ENCODE peak calls at places on chromosomes 4 and X, in eight cellular contexts. One of them, this sample, is unnamed.

GRCh38 chr4:31411606-31412005 is 691.4 kb downstream of the PCDH7 start:
- DNase-seq in OCI-LY7: no peak
- DNase-seq in sigmoid colon: no peak
- DNase-seq in tibial artery: no peak
- DNase-seq in SK-N-SH: no peak
- DNase-seq in A549: peak; percentile 10
- DNase-seq in CD8-positive, alpha-beta memory T cell: no peak
- DNase-seq in right atrium auricular region: no peak
- DNase-seq in this sample: no peak

GRCh38 chrX:28177202-28177601 is 196.0 kb upstream of the DCAF8L1 start:
- DNase-seq in OCI-LY7: peak; percentile 0
- DNase-seq in A549: peak; percentile 2
- DNase-seq in SK-N-SH: peak; percentile 21
- DNase-seq in tibial artery: no peak
- DNase-seq in sigmoid colon: no peak
- DNase-seq in CD8-positive, alpha-beta memory T cell: no peak
- DNase-seq in right atrium auricular region: no peak
- DNase-seq in this sample: no peak

GRCh38 chr4:184473515-184474260 is 662 bp downstream of the IRF2 start:
- DNase-seq in SK-N-SH: peak; percentile 71
- DNase-seq in A549: peak; percentile 21
- DNase-seq in sigmoid colon: no peak
- DNase-seq in tibial artery: no peak
- DNase-seq in right atrium auricular region: no peak
- DNase-seq in CD8-positive, alpha-beta memory T cell: peak; percentile 30
- DNase-seq in OCI-LY7: peak; percentile 71
- DNase-seq in this sample: no peak

GRCh38 chr4:55172694-55173287 is 47.4 kb upstream of the KDR start:
- DNase-seq in A549: no peak
- DNase-seq in sigmoid colon: no peak
- DNase-seq in tibial artery: no peak
- DNase-seq in OCI-LY7: no peak
- DNase-seq in right atrium auricular region: no peak
- DNase-seq in CD8-positive, alpha-beta memory T cell: no peak
- DNase-seq in SK-N-SH: no peak
- DNase-seq in this sample: no peak

GRCh38 chrX:47620303-47620685 is 637 bp upstream of the SYN1 start:
- DNase-seq in right atrium auricular region: no peak
- DNase-seq in sigmoid colon: no peak
- DNase-seq in CD8-positive, alpha-beta memory T cell: no peak
- DNase-seq in A549: no peak
- DNase-seq in tibial artery: no peak
- DNase-seq in OCI-LY7: no peak
- DNase-seq in SK-N-SH: no peak
- DNase-seq in this sample: no peak

GRCh38 chr4:168241953-168242352 is 76.6 kb downstream of the DDX60 start:
- DNase-seq in sigmoid colon: no peak
- DNase-seq in right atrium auricular region: no peak
- DNase-seq in tibial artery: no peak
- DNase-seq in SK-N-SH: no peak
- DNase-seq in A549: peak; percentile 3
- DNase-seq in CD8-positive, alpha-beta memory T cell: no peak
- DNase-seq in OCI-LY7: no peak
- DNase-seq in this sample: no peak

GRCh38 chr4:125789018-125789417 is 474.3 kb downstream of the FAT4 start:
- DNase-seq in tibial artery: no peak
- DNase-seq in sigmoid colon: no peak
- DNase-seq in A549: no peak
- DNase-seq in OCI-LY7: no peak
- DNase-seq in SK-N-SH: no peak
- DNase-seq in right atrium auricular region: no peak
- DNase-seq in CD8-positive, alpha-beta memory T cell: no peak
- DNase-seq in this sample: no peak

GRCh38 chr4:26474551-26474950 is 15.7 kb downstream of the CCKAR start:
- DNase-seq in A549: no peak
- DNase-seq in right atrium auricular region: no peak
- DNase-seq in CD8-positive, alpha-beta memory T cell: no peak
- DNase-seq in SK-N-SH: no peak
- DNase-seq in sigmoid colon: no peak
- DNase-seq in OCI-LY7: no peak
- DNase-seq in tibial artery: no peak
- DNase-seq in this sample: no peak

GRCh38 chr4:109472343-109472761 is 38.7 kb downstream of the SEC24B start:
- DNase-seq in CD8-positive, alpha-beta memory T cell: no peak
- DNase-seq in SK-N-SH: no peak
- DNase-seq in right atrium auricular region: no peak
- DNase-seq in tibial artery: no peak
- DNase-seq in sigmoid colon: no peak
- DNase-seq in A549: peak; percentile 7
- DNase-seq in OCI-LY7: no peak
- DNase-seq in this sample: no peak

GRCh38 chrX:140274761-140275525 is 229.9 kb downstream of the SOX3 start:
- DNase-seq in tibial artery: no peak
- DNase-seq in sigmoid colon: no peak
- DNase-seq in right atrium auricular region: no peak
- DNase-seq in SK-N-SH: no peak
- DNase-seq in OCI-LY7: no peak
- DNase-seq in A549: no peak
- DNase-seq in CD8-positive, alpha-beta memory T cell: no peak
- DNase-seq in this sample: peak; percentile 13

GRCh38 chr4:153782567-153782966 is 6.3 kb downstream of the SFRP2 start:
- DNase-seq in tibial artery: no peak
- DNase-seq in right atrium auricular region: no peak
- DNase-seq in SK-N-SH: no peak
- DNase-seq in A549: no peak
- DNase-seq in sigmoid colon: no peak
- DNase-seq in OCI-LY7: no peak
- DNase-seq in CD8-positive, alpha-beta memory T cell: no peak
- DNase-seq in this sample: no peak

GRCh38 chr4:34323549-34324325 is 1920.6 kb downstream of the ARAP2 start:
- DNase-seq in CD8-positive, alpha-beta memory T cell: no peak
- DNase-seq in A549: peak; percentile 2
- DNase-seq in SK-N-SH: no peak
- DNase-seq in OCI-LY7: no peak
- DNase-seq in tibial artery: no peak
- DNase-seq in right atrium auricular region: no peak
- DNase-seq in sigmoid colon: no peak
- DNase-seq in this sample: no peak

GRCh38 chr4:142883433-142883832 is 37.3 kb upstream of the INPP4B start:
- DNase-seq in CD8-positive, alpha-beta memory T cell: no peak
- DNase-seq in tibial artery: no peak
- DNase-seq in sigmoid colon: no peak
- DNase-seq in A549: peak; percentile 5
- DNase-seq in SK-N-SH: no peak
- DNase-seq in OCI-LY7: peak; percentile 5
- DNase-seq in right atrium auricular region: no peak
- DNase-seq in this sample: no peak

GRCh38 chr4:164068392-164068791 is 573.9 kb downstream of the TMA16 start:
- DNase-seq in tibial artery: peak; percentile 51
- DNase-seq in A549: no peak
- DNase-seq in CD8-positive, alpha-beta memory T cell: no peak
- DNase-seq in OCI-LY7: no peak
- DNase-seq in SK-N-SH: no peak
- DNase-seq in right atrium auricular region: no peak
- DNase-seq in sigmoid colon: no peak
- DNase-seq in this sample: no peak

GRCh38 chr4:77713884-77714283 is 105.3 kb downstream of the CNOT6L start:
- DNase-seq in right atrium auricular region: no peak
- DNase-seq in tibial artery: no peak
- DNase-seq in CD8-positive, alpha-beta memory T cell: no peak
- DNase-seq in A549: no peak
- DNase-seq in sigmoid colon: no peak
- DNase-seq in SK-N-SH: no peak
- DNase-seq in OCI-LY7: no peak
- DNase-seq in this sample: no peak

GRCh38 chr4:177190995-177191568 is 118.6 kb upstream of the NEIL3 start:
- DNase-seq in CD8-positive, alpha-beta memory T cell: no peak
- DNase-seq in SK-N-SH: no peak
- DNase-seq in OCI-LY7: no peak
- DNase-seq in right atrium auricular region: no peak
- DNase-seq in A549: peak; percentile 9
- DNase-seq in tibial artery: no peak
- DNase-seq in sigmoid colon: no peak
- DNase-seq in this sample: no peak

GRCh38 chr4:20612313-20612712 is 87.9 kb upstream of the PACRGL start:
- DNase-seq in SK-N-SH: no peak
- DNase-seq in sigmoid colon: no peak
- DNase-seq in CD8-positive, alpha-beta memory T cell: no peak
- DNase-seq in A549: no peak
- DNase-seq in right atrium auricular region: no peak
- DNase-seq in tibial artery: no peak
- DNase-seq in OCI-LY7: no peak
- DNase-seq in this sample: no peak

GRCh38 chrX:102950908-102951866 is 14.1 kb downstream of the RAB40AL start:
- DNase-seq in right atrium auricular region: no peak
- DNase-seq in A549: peak; percentile 48
- DNase-seq in SK-N-SH: peak; percentile 64
- DNase-seq in tibial artery: no peak
- DNase-seq in CD8-positive, alpha-beta memory T cell: peak; percentile 23
- DNase-seq in sigmoid colon: no peak
- DNase-seq in OCI-LY7: peak; percentile 16
- DNase-seq in this sample: no peak

GRCh38 chr4:54473077-54473545 is 184.6 kb upstream of the KIT start:
- DNase-seq in tibial artery: no peak
- DNase-seq in OCI-LY7: no peak
- DNase-seq in sigmoid colon: no peak
- DNase-seq in CD8-positive, alpha-beta memory T cell: no peak
- DNase-seq in A549: peak; percentile 62
- DNase-seq in right atrium auricular region: no peak
- DNase-seq in SK-N-SH: no peak
- DNase-seq in this sample: no peak

GRCh38 chr4:13944095-13944501 is 316.6 kb upstream of the BOD1L1 start:
- DNase-seq in A549: no peak
- DNase-seq in right atrium auricular region: no peak
- DNase-seq in tibial artery: no peak
- DNase-seq in CD8-positive, alpha-beta memory T cell: no peak
- DNase-seq in SK-N-SH: no peak
- DNase-seq in sigmoid colon: no peak
- DNase-seq in OCI-LY7: no peak
- DNase-seq in this sample: no peak

GRCh38 chrX:69429339-69430014 is 74.6 kb upstream of the NALF2 start:
- DNase-seq in CD8-positive, alpha-beta memory T cell: no peak
- DNase-seq in OCI-LY7: no peak
- DNase-seq in tibial artery: no peak
- DNase-seq in A549: no peak
- DNase-seq in sigmoid colon: no peak
- DNase-seq in right atrium auricular region: no peak
- DNase-seq in SK-N-SH: no peak
- DNase-seq in this sample: no peak

GRCh38 chr4:130025701-130026100 is 929.7 kb downstream of the C4orf33 start:
- DNase-seq in OCI-LY7: no peak
- DNase-seq in SK-N-SH: no peak
- DNase-seq in tibial artery: no peak
- DNase-seq in right atrium auricular region: no peak
- DNase-seq in CD8-positive, alpha-beta memory T cell: no peak
- DNase-seq in sigmoid colon: no peak
- DNase-seq in A549: no peak
- DNase-seq in this sample: no peak
- H3K4me1 ChIP-seq in OCI-LY7: peaks cover 41% of the 10 kb centered on the region
- H3K4me1 ChIP-seq in SK-N-SH: no peaks in the 10 kb centered on the region
- H3K4me1 ChIP-seq in tibial artery: no peaks in the 10 kb centered on the region
- H3K4me1 ChIP-seq in right atrium auricular region: no peaks in the 10 kb centered on the region
- H3K4me1 ChIP-seq in CD8-positive, alpha-beta memory T cell: no peaks in the 10 kb centered on the region
- H3K4me1 ChIP-seq in sigmoid colon: no peaks in the 10 kb centered on the region
- H3K4me1 ChIP-seq in A549: no peaks in the 10 kb centered on the region
- H3K4me1 ChIP-seq in this sample: peaks cover 2% of the 10 kb centered on the region

DNA sequence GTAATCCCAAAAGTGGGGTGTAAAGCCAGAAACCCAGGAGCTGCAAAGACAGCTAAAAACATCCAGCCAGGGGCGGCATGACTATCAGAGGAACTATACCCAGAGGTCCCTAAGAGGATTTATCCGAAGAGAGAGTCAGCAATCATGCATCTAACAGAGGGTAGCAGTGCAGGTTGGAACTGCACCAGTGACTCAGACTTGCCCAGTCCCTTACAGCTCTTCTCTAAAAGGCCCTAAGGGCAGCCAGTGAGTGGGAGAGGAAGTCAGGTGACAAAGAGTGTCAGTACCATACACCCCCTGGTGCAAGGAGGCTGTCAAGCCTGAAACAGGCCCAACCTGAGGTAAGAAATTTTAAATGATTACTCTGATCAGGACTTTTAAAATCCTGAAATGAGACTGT is 88.1 kb downstream of the CAMK2D start:
- DNase-seq in A549: no peak
- DNase-seq in SK-N-SH: no peak
- DNase-seq in sigmoid colon: no peak
- DNase-seq in OCI-LY7: peak; percentile 50
- DNase-seq in tibial artery: no peak
- DNase-seq in right atrium auricular region: no peak
- DNase-seq in CD8-positive, alpha-beta memory T cell: no peak
- DNase-seq in this sample: no peak
- H3K4me1 ChIP-seq in A549: peaks cover 44% of the 10 kb centered on the region
- H3K4me1 ChIP-seq in SK-N-SH: peaks cover 6% of the 10 kb centered on the region
- H3K4me1 ChIP-seq in sigmoid colon: peaks cover 31% of the 10 kb centered on the region
- H3K4me1 ChIP-seq in OCI-LY7: peaks cover 55% of the 10 kb centered on the region
- H3K4me1 ChIP-seq in tibial artery: peaks cover 77% of the 10 kb centered on the region
- H3K4me1 ChIP-seq in right atrium auricular region: peaks cover 41% of the 10 kb centered on the region
- H3K4me1 ChIP-seq in CD8-positive, alpha-beta memory T cell: peaks cover 28% of the 10 kb centered on the region
- H3K4me1 ChIP-seq in this sample: no peaks in the 10 kb centered on the region

GRCh38 chr4:3244747-3245146 is 4.2 kb upstream of the MSANTD1 start:
- DNase-seq in A549: no peak
- DNase-seq in right atrium auricular region: no peak
- DNase-seq in tibial artery: no peak
- DNase-seq in sigmoid colon: no peak
- DNase-seq in OCI-LY7: no peak
- DNase-seq in CD8-positive, alpha-beta memory T cell: no peak
- DNase-seq in SK-N-SH: no peak
- DNase-seq in this sample: no peak
- H3K4me1 ChIP-seq in A549: no peaks in the 10 kb centered on the region
- H3K4me1 ChIP-seq in right atrium auricular region: no peaks in the 10 kb centered on the region
- H3K4me1 ChIP-seq in tibial artery: no peaks in the 10 kb centered on the region
- H3K4me1 ChIP-seq in sigmoid colon: peaks cover 29% of the 10 kb centered on the region
- H3K4me1 ChIP-seq in OCI-LY7: no peaks in the 10 kb centered on the region
- H3K4me1 ChIP-seq in CD8-positive, alpha-beta memory T cell: peaks cover 7% of the 10 kb centered on the region
- H3K4me1 ChIP-seq in SK-N-SH: peaks cover 26% of the 10 kb centered on the region
- H3K4me1 ChIP-seq in this sample: peaks cover 6% of the 10 kb centered on the region

DNA sequence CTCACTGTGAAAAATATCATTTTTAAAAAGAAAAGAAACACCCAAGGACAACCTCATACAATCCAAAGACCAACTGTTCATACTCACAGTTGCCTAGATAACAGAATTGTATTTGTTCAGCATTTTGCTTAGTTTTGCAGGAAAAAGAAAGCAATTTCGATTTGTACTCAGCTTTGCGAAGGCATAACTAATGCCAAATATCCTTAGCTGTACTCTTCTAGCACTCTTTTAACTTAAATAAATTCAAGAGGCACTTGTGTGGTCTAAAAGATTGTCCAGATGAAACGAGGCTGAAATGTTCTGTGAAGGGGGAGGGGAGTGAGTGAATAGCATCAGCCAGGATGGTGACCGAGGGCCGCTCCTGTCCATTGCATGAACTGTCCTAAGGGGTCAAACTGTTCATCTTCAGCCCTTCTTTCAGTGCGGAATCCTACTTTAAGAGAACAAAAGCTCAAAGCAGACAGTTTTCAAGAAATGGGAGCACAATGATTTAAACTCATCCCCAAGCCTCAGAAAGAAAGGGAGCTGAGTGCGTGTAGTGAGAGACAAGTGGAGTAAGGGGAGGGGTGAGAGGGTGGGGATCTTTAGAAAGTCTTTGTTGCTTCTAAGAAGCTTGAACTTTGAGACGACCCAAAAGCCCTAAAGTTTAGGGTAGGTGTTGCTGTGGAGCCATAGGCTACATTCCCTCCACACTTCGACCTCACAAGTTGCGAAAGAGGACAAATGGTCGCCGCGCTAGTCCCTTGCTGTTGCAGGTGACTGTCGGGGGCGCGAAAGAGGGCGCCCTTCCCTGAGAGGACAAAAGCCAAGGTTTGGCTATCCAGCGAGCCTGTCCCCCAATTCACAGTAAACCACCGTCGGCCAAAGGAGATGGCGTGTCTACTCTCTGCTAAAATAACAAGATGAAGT is 4.0 kb upstream of the NEUROG2 start:
- DNase-seq in A549: no peak
- DNase-seq in sigmoid colon: no peak
- DNase-seq in SK-N-SH: peak; percentile 35
- DNase-seq in tibial artery: no peak
- DNase-seq in CD8-positive, alpha-beta memory T cell: no peak
- DNase-seq in OCI-LY7: no peak
- DNase-seq in right atrium auricular region: no peak
- DNase-seq in this sample: no peak
- H3K4me1 ChIP-seq in A549: peaks cover 14% of the 10 kb centered on the region
- H3K4me1 ChIP-seq in sigmoid colon: peaks cover 51% of the 10 kb centered on the region
- H3K4me1 ChIP-seq in SK-N-SH: peaks cover 26% of the 10 kb centered on the region
- H3K4me1 ChIP-seq in tibial artery: peaks cover 46% of the 10 kb centered on the region
- H3K4me1 ChIP-seq in CD8-positive, alpha-beta memory T cell: peaks cover 33% of the 10 kb centered on the region
- H3K4me1 ChIP-seq in OCI-LY7: peaks cover 46% of the 10 kb centered on the region
- H3K4me1 ChIP-seq in right atrium auricular region: peaks cover 53% of the 10 kb centered on the region
- H3K4me1 ChIP-seq in this sample: no peaks in the 10 kb centered on the region